ENCODE peak calls at places on chromosomes 12 and 14, in five cellular contexts. W, M, I, X and A are unnamed samples. For H3K4me1 and H3K27me3, the result is how much of the 10 kb centered on the place peaks cover.

GRCh38 chr12:30870491-30871265 is 55.9 kb upstream of the TSPAN11 start:
- DNase-seq in X (no peak), M (no peak), I (no peak), W (no peak), A (no peak)

GRCh38 chr12:18057051-18057450 is 32.9 kb downstream of the RERGL start:
- DNase-seq in M (no peak), I (no peak), X (no peak), W (no peak), A (no peak)

GRCh38 chr14:91258021-91258618 is 13.6 kb upstream of the GPR68 start:
- DNase-seq in M (no peak), W (no peak), X (no peak), I (no peak), A (no peak)

GRCh38 chr12:24534632-24535031 is 414.3 kb downstream of the BCAT1 start:
- DNase-seq in I (no peak), M (no peak), X (peak), W (no peak), A (no peak)

GRCh38 chr14:61355892-61356325 is 34.5 kb downstream of the PRKCH start:
- DNase-seq in W (no peak), M (peak), I (peak), X (peak), A (peak)

GRCh38 chr14:77849711-77850110 is 49.8 kb downstream of the ADCK1 start:
- DNase-seq in M (no peak), X (no peak), I (no peak), W (no peak), A (no peak)

GRCh38 chr12:113719911-113720591 is 246.1 kb downstream of the RBM19 start:
- DNase-seq in X (no peak), M (no peak), W (no peak), I (no peak), A (no peak)

GRCh38 chr14:43475762-43476161 is 1031.3 kb downstream of the FSCB start:
- DNase-seq in I (no peak), M (no peak), X (no peak), W (no peak), A (no peak)

GRCh38 chr12:95918194-95918993 is 24.0 kb downstream of the CCDC38 start:
- DNase-seq in W (no peak), I (peak), X (peak), M (no peak), A (no peak)

GRCh38 chr14:101830271-101830670 is 68.8 kb downstream of the PPP2R5C start:
- DNase-seq in X (no peak), I (no peak), M (no peak), W (no peak), A (no peak)

GRCh38 chr12:127389923-127390322 is 877.0 kb upstream of the TMEM132C start:
- DNase-seq in W (no peak), M (no peak), I (no peak), X (peak), A (no peak)

GRCh38 chr12:122856999-122857671 is 21.9 kb downstream of the HIP1R start:
- DNase-seq in I (no peak), W (no peak), X (no peak), M (no peak), A (no peak)

GRCh38 chr14:53613404-53614253 is 343.0 kb downstream of the BMP4 start:
- DNase-seq in W (no peak), X (peak), M (no peak), I (no peak), A (no peak)

GRCh38 chr14:52131640-52132320 is 62.9 kb upstream of the NID2 start:
- DNase-seq in X (peak), W (no peak), I (no peak), M (no peak), A (no peak)

GRCh38 chr12:108856428-108857157 is 790 bp downstream of the SSH1 start:
- DNase-seq in I (peak), X (peak), M (peak), W (peak), A (peak)

GRCh38 chr14:77406086-77406485 is 17.2 kb downstream of the NOXRED1 start:
- DNase-seq in W (no peak), X (no peak), I (no peak), M (no peak), A (no peak)

GRCh38 chr14:55000381-55000780 is 26.5 kb downstream of the WDHD1 start:
- DNase-seq in M (no peak), I (no peak), X (no peak), W (no peak), A (no peak)

GRCh38 chr12:62806893-62807292 is 128.1 kb downstream of the PPM1H start:
- DNase-seq in W (no peak), X (no peak), M (no peak), I (no peak), A (no peak)

GRCh38 chr12:116366456-116366776 is 88.9 kb upstream of the MED13L start:
- DNase-seq in W (no peak), I (no peak), M (peak), X (no peak), A (no peak)

GRCh38 chr14:45198551-45198950 is 54.5 kb downstream of the MIS18BP1 start:
- DNase-seq in W (no peak), X (no peak), I (no peak), M (no peak), A (no peak)

GRCh38 chr12:2291182-2291832 is 238.5 kb downstream of the CACNA1C start:
- DNase-seq in X (peak), M (no peak), I (no peak), W (no peak), A (no peak)

DNA sequence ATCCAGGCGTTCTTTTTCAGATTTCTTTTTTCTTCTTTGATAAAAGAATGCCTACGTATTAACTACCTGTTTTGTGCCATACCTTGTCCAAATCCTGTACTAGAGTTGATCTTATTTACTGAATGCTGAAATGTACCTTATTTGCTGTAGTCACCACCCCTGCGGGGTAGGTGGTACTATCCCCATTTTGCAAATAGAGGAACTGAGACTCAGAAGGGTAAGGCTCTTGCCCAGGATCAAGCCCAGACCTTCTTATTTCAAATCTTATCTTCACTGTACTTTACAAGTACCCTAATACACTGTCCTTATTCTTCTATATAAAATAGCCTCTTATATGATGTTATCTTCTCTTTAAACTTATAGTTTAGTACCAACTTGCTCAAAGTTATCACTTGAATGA is 206.5 kb downstream of the SLC41A2 start:
- DNase-seq in X (no peak), W (no peak), M (no peak), I (no peak), A (no peak)
- H3K4me1 ChIP-seq in X (under half), W (under half), M (under half), I (under half), A (under half)

GRCh38 chr12:32108829-32109228 is 2.2 kb downstream of the BICD1 start:
- DNase-seq in X (no peak), M (no peak), I (no peak), W (no peak), A (no peak)
- H3K4me3 ChIP-seq in X (peak), M (peak), I (peak), W (peak), A (no peak)

DNA sequence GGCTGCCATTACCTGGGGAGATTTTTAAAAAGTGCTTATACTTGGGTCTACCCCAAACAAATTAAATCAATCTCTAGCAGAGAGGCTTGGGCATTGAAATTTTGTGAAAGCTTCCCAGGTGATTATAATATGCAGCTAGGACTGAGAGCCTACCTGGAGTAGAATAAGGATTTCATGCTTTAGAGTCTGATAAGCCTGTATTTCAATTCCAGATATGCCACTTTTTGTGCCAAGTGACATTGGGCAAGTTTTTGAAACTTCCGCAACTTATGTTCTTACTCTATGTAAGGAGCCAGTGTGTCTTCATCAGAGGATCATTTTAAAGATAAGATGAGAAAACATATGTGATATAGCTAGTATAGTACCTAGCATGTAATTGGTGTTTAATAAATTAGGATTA is 159.8 kb upstream of the LRIG3 start:
- DNase-seq in I (no peak), M (no peak), X (no peak), W (no peak), A (no peak)
- H3K27me3 ChIP-seq in I (under half), M (under half), X (under half), W (under half), A (under half)

DNA sequence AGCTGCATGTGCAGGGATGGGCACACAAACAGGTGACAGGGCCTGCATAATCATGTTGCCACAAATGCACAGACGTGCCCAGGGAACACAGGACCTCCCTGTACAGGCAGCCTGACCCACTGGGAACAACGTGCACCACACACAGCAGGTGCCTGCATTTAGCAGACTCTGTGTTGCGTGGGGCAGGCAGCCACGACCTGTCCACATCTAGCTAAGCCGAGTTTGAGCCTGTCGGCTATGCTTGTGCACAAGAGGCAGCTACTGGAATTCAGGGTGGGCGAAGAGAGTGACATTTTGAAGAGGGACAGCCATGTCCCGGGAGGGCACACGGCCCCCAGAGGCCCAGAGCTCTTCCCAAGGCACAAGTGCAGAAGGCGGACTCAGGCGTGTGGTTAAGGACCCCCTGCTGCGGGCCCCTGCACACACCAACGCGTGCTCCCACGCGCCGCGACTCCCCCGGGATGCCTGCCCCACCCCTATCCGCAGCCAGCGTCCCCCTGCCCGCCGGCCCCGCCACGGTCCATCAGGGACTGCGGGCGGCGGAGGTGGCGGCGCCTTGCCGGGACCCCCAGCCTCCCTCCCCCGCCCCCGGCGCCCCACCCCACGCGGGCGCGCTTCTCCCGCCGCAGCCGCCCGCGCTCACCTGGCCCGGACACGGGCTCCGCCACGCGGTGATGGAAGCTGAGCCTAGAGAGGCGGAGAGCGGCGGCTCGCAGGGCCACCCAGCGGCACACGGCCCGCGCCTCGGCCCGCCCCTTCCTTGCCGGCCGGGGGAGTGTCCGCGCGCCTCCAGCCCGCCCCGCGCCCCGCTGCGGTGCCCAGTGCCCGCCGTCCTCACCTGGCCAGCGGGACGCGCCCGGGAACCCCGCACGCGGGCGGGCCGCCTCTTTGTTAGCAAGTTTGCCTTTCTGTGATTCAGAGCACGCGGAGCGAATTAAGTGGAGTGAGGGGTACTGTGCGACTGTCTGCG is 125.3 kb upstream of the PRMT8 start:
- DNase-seq in M (no peak), I (no peak), W (no peak), X (peak), A (no peak)
- H3K4me1 ChIP-seq in M (under half), I (under half), W (under half), X (under half), A (under half)

GRCh38 chr12:49342914-49343731 is 3.6 kb upstream of the DNAJC22 start:
- DNase-seq in X (peak), W (no peak), I (no peak), M (no peak), A (no peak)
- H3K4me3 ChIP-seq in X (no peak), W (peak), I (peak), M (peak), A (peak)

GRCh38 chr14:33657478-33657877 is 293.4 kb downstream of the EGLN3 start:
- DNase-seq in W (no peak), I (no peak), X (no peak), M (no peak), A (no peak)
- H3K27me3 ChIP-seq in W (under half), I (under half), X (under half), M (under half), A (under half)